ENCODE peak calls at places on chromosomes 1 and 21, in ten cellular contexts. E is tibial nerve; H is fibroblast of pulmonary artery; I is mucosa of descending colon; A is stimulated activated CD4-positive, alpha-beta T cell treated with anti-CD3 and anti-CD28 coated beads, TNF-alpha, amount 100 ng/mL, for 4 hours; X is kidney; F is activated T-cell treated with anti-CD3 and anti-CD28 coated beads for 1 hour; O is HEK293T; T is CD8-positive, alpha-beta memory T cell; L is HFFc6. Y is an unnamed sample.

GRCh38 chr1:85940621-85941306 is 215.8 kb downstream of the COL24A1 start:
- DNase-seq in E (no peak), H (no peak), I (no peak), A (no peak), X (no peak), F (no peak), O (no peak), T (no peak), L (peak; percentile 45), Y (no peak)

GRCh38 chr21:33403786-33404571 is 766 bp downstream of the IFNGR2 start:
- DNase-seq in E (peak; percentile 28), H (peak; percentile 51), I (peak; percentile 79), A (no peak), X (peak; percentile 87), F (no peak), O (peak; percentile 69), T (peak; percentile 55), L (peak; percentile 39), Y (peak; percentile 45)

GRCh38 chr1:115129071-115129640 is 39.9 kb upstream of the TSPAN2 start:
- DNase-seq in E (no peak), H (no peak), I (no peak), A (no peak), X (no peak), F (no peak), O (no peak), T (no peak), L (no peak), Y (no peak)

GRCh38 chr1:200561856-200562214 is 58.7 kb downstream of the KIF14 start:
- DNase-seq in E (no peak), H (no peak), I (no peak), A (no peak), X (no peak), F (no peak), O (no peak), T (no peak), L (no peak), Y (no peak)

GRCh38 chr1:56644941-56645662 is at the start of gene PRKAA2:
- DNase-seq in E (peak; percentile 7), H (no peak), I (peak; percentile 69), A (no peak), X (peak; percentile 80), F (no peak), O (peak; percentile 75), T (no peak), L (no peak), Y (no peak)

GRCh38 chr1:26094677-26095383 is 16.8 kb upstream of the PDIK1L start:
- DNase-seq in E (peak; percentile 5), H (peak; percentile 48), I (no peak), A (no peak), X (peak; percentile 94), F (no peak), O (no peak), T (no peak), L (no peak), Y (no peak)

GRCh38 chr1:248756636-248757035 is 1.1 kb upstream of the LYPD8 start:
- DNase-seq in E (no peak), H (no peak), I (no peak), A (no peak), X (no peak), F (no peak), O (no peak), T (no peak), L (no peak), Y (no peak)

GRCh38 chr21:35227774-35228173 is 178.7 kb upstream of the RUNX1 start:
- DNase-seq in E (no peak), H (no peak), I (no peak), A (no peak), X (no peak), F (no peak), O (no peak), T (no peak), L (no peak), Y (no peak)

GRCh38 chr21:38814126-38815059 is 8.7 kb downstream of the ETS2 start:
- DNase-seq in E (no peak), H (no peak), I (no peak), A (no peak), X (no peak), F (no peak), O (no peak), T (no peak), L (no peak), Y (no peak)

GRCh38 chr1:204623365-204623893 is 62.1 kb downstream of the LRRN2 start:
- DNase-seq in E (no peak), H (peak; percentile 24), I (peak; percentile 66), A (no peak), X (peak; percentile 95), F (no peak), O (no peak), T (no peak), L (peak; percentile 10), Y (peak; percentile 49)

GRCh38 chr21:45550552-45551210 is 8.4 kb upstream of the SLC19A1 start:
- DNase-seq in E (no peak), H (no peak), I (no peak), A (no peak), X (peak; percentile 75), F (no peak), O (no peak), T (peak; percentile 45), L (no peak), Y (peak; percentile 81)

GRCh38 chr1:3003941-3004270 is 17.4 kb upstream of the ACTRT2 start:
- DNase-seq in E (no peak), H (no peak), I (peak; percentile 9), A (no peak), X (peak; percentile 59), F (no peak), O (no peak), T (no peak), L (no peak), Y (no peak)

GRCh38 chr1:174376030-174376429 is 71.7 kb upstream of the GPR52 start:
- DNase-seq in E (no peak), H (no peak), I (no peak), A (no peak), X (no peak), F (no peak), O (no peak), T (no peak), L (no peak), Y (no peak)

GRCh38 chr21:25733859-25734653 is 648 bp downstream of the ATP5PF start:
- DNase-seq in E (no peak), H (peak; percentile 31), I (no peak), A (peak; percentile 13), X (peak; percentile 82), F (peak; percentile 19), O (peak; percentile 26), T (peak; percentile 50), L (peak; percentile 15), Y (peak; percentile 59)

GRCh38 chr1:235935506-235936224 is 69.0 kb upstream of the LYST start:
- DNase-seq in E (peak; percentile 62), H (no peak), I (no peak), A (no peak), X (no peak), F (no peak), O (no peak), T (no peak), L (no peak), Y (no peak)

GRCh38 chr21:42861311-42862122 is 17.8 kb downstream of the WDR4 start:
- DNase-seq in E (no peak), H (no peak), I (no peak), A (no peak), X (no peak), F (no peak), O (no peak), T (no peak), L (no peak), Y (no peak)